ENCODE peak calls at places on chromosomes 4 and X, in five cellular contexts. F, W, N, O and C are unnamed samples.
A peak's percentile ranks its signal among the peaks of the same experiment; 100 is the strongest.

GRCh38 chr4:166169111-166169510 is 296.1 kb downstream of the TLL1 start:
- DNase-seq in F (no peak), N (no peak), W (no peak), O (peak; percentile 4), C (peak; percentile 25)

GRCh38 chr4:8940792-8941491 is 69.3 kb upstream of the HMX1 start:
- DNase-seq in O (peak; percentile 10), N (no peak), F (no peak), W (peak; percentile 31), C (no peak)

GRCh38 chr4:54566608-54567007 is 91.1 kb upstream of the KIT start:
- DNase-seq in W (no peak), F (no peak), N (no peak), O (no peak), C (no peak)

GRCh38 chrX:154411981-154412340 is 622 bp downstream of the TAFAZZIN start:
- DNase-seq in F (peak; percentile 69), W (peak; percentile 62), O (peak; percentile 45), N (no peak), C (peak; percentile 71)

GRCh38 chr4:41141910-41142309 is 72.4 kb downstream of the APBB2 start:
- DNase-seq in W (no peak), N (no peak), O (no peak), F (no peak), C (no peak)

GRCh38 chrX:154012336-154012991 is 7.2 kb downstream of the IRAK1 start:
- DNase-seq in O (peak; percentile 72), N (no peak), F (no peak), W (no peak), C (no peak)

GRCh38 chr4:128565565-128566186 is 243.8 kb upstream of the JADE1 start:
- DNase-seq in N (no peak), F (no peak), O (peak; percentile 51), W (peak; percentile 39), C (peak; percentile 55)

GRCh38 chr4:2507855-2508254 is 28.6 kb upstream of the FAM193A start:
- DNase-seq in N (no peak), W (no peak), O (no peak), F (no peak), C (no peak)

GRCh38 chr4:141473026-141473540 is 163.3 kb upstream of the IL15 start:
- DNase-seq in O (no peak), W (no peak), N (no peak), F (no peak), C (no peak)

GRCh38 chr4:185213829-185214228 is 4.4 kb downstream of the SNX25 start:
- DNase-seq in O (no peak), N (peak; percentile 80), F (no peak), W (peak; percentile 31), C (peak; percentile 44)

GRCh38 chr4:33882246-33882990 is 2361.9 kb downstream of the ARAP2 start:
- DNase-seq in F (no peak), N (no peak), W (no peak), O (no peak), C (no peak)

GRCh38 chrX:8005678-8006347 is 78.6 kb upstream of the PNPLA4 start:
- DNase-seq in W (no peak), F (no peak), O (no peak), N (no peak), C (no peak)

GRCh38 chr4:148163011-148163410 is 279.2 kb downstream of the NR3C2 start:
- DNase-seq in W (no peak), F (no peak), O (no peak), N (no peak), C (no peak)

GRCh38 chr4:186554485-186554884 is 882 bp downstream of the MTNR1A start:
- DNase-seq in W (no peak), O (peak; percentile 14), N (no peak), F (peak; percentile 28), C (no peak)

GRCh38 chr4:1008840-1009646 is 2.4 kb upstream of the FGFRL1 start:
- DNase-seq in W (no peak), N (no peak), O (no peak), F (no peak), C (peak; percentile 49)

GRCh38 chrX:19824603-19825002 is 62.8 kb downstream of the SH3KBP1 start:
- DNase-seq in W (no peak), N (no peak), O (no peak), F (no peak), C (no peak)

GRCh38 chr4:123876640-123877039 is 480.0 kb downstream of the SPRY1 start:
- DNase-seq in W (no peak), O (no peak), F (no peak), N (no peak), C (no peak)

GRCh38 chrX:74234829-74235228 is 69.2 kb upstream of the ZCCHC13 start:
- DNase-seq in W (no peak), F (no peak), N (no peak), O (no peak), C (peak; percentile 15)

GRCh38 chrX:100928660-100929613 is at the start of gene XKRX:
- DNase-seq in W (peak; percentile 11), N (no peak), F (peak; percentile 43), O (no peak), C (no peak)

GRCh38 chr4:23827971-23828680 is 61.7 kb downstream of the PPARGC1A start:
- DNase-seq in N (no peak), O (no peak), F (no peak), W (no peak), C (peak; percentile 13)

GRCh38 chr4:156312261-156312847 is 358.7 kb upstream of the CTSO start:
- DNase-seq in O (no peak), F (no peak), N (no peak), W (no peak), C (no peak)

GRCh38 chrX:152904151-152905080 is 6.5 kb downstream of the ZNF185 start:
- DNase-seq in O (no peak), F (peak; percentile 75), N (no peak), W (peak; percentile 76), C (peak; percentile 41)
- TF ChIP-seq MYC in O (no peak), F (no peak), N (no peak), W (no peak), C (no peak)

GRCh38 chr4:6199344-6199921 is 916 bp downstream of the JAKMIP1 start:
- DNase-seq in W (no peak), N (no peak), F (no peak), O (no peak), C (no peak)
- TF ChIP-seq MAX in W (no peak), N (no peak), F (peak; percentile 28), O (no peak), C (no peak)

DNA sequence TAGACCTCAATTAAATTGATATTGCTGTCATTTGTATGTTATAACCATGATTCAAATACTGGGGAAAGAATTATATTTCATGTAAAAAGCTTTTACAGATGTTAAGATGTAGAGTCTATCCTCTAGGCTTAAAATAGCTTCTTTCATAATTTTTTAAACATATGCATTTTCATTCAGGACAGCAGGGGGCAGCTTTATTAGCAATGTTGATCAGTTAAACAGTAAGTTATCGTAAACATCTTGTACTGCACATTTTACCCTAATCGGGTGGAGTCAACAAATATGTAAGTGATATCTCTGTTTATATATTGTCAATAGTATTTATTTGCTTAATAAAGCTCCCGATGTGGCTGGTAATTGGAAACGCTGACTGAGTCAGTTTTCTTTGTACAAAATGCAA is 142.5 kb upstream of the MED14 start:
- DNase-seq in W (no peak), F (no peak), O (peak; percentile 8), N (no peak), C (peak; percentile 31)
- TF ChIP-seq MYC in W (no peak), F (no peak), O (no peak), N (no peak), C (no peak)

GRCh38 chr4:168508683-168509082 is 11.8 kb downstream of the PALLD start:
- DNase-seq in O (no peak), N (no peak), W (no peak), F (no peak), C (no peak)

GRCh38 chr4:168505996-168506395 is 9.1 kb downstream of the PALLD start:
- DNase-seq in W (no peak), F (no peak), N (no peak), O (no peak), C (peak; percentile 60)

GRCh38 chr4:168507178-168507577 is 10.3 kb downstream of the PALLD start:
- DNase-seq in W (no peak), N (no peak), O (no peak), F (no peak), C (no peak)

GRCh38 chr4:168511780-168512467 is 15.1 kb downstream of the PALLD start:
- DNase-seq in O (no peak), F (no peak), W (no peak), N (no peak), C (no peak)

GRCh38 chr4:168509786-168510185 is 12.9 kb downstream of the PALLD start:
- DNase-seq in F (no peak), W (no peak), N (no peak), O (no peak), C (peak; percentile 77)
- TF ChIP-seq MAX in F (no peak), W (no peak), N (no peak), O (no peak), C (no peak)

DNA sequence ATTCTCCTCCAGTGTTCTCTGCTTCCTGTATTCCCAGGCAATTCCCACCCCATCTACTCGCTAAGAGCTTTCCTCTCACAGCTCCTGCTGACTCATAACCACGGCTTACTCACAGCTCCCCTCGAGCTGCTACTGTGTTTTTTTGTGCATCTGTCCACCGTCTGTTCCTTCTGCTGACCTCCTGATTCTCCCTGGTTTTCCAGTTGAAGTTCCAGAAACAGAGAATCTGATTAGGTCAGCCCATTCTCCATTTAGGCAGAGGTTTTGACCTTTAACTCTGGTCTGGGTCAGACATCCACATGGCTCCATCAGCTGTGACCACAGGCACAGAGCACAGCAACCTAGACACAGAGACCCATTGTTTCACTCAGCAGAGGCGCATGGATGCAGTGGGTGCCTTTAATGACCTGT is 5.5 kb upstream of the SMIM20 start:
- DNase-seq in N (no peak), O (peak; percentile 66), W (no peak), F (peak; percentile 54), C (no peak)
- TF ChIP-seq MYC in N (no peak), O (peak; percentile 57), W (no peak), F (no peak), C (no peak)

GRCh38 chrX:53086464-53086863 is 4.3 kb downstream of the TSPYL2 start:
- DNase-seq in O (no peak), F (no peak), N (no peak), W (no peak), C (no peak)
- TF ChIP-seq MAX in O (no peak), F (no peak), N (no peak), W (no peak), C (no peak)